ENCODE peak calls at places on chromosomes 5 and 9, in ten cellular contexts. G is trophoblast cell, F is hepatocyte, Q is OCI-LY7, S is neuronal stem cell, K is mesenchymal stem cell, C is SK-N-SH, I is HCT116, T is neural progenitor cell, R is HepG2. U is an unnamed sample.

GRCh38 chr5:99814311-99815063 is 720.7 kb upstream of the FAM174A start:
- DNase-seq in G (no peak), F (no peak), Q (no peak), S (no peak), K (no peak), C (no peak), I (no peak), T (no peak), R (no peak), U (no peak)

GRCh38 chr9:111483419-111483861 is 743 bp downstream of the ECPAS start:
- DNase-seq in G (no peak), F (peak; percentile 83), Q (peak; percentile 62), S (peak; percentile 39), K (no peak), C (peak; percentile 91), I (no peak), T (no peak), R (peak; percentile 6), U (no peak)

GRCh38 chr5:139131062-139131856 is 66.9 kb downstream of the SIL1 start:
- DNase-seq in G (no peak), F (peak; percentile 45), Q (no peak), S (no peak), K (peak; percentile 54), C (no peak), I (no peak), T (peak; percentile 49), R (no peak), U (no peak)

GRCh38 chr9:16413509-16414016 is 456.9 kb downstream of the BNC2 start:
- DNase-seq in G (peak; percentile 95), F (peak; percentile 57), Q (no peak), S (no peak), K (peak; percentile 96), C (no peak), I (no peak), T (no peak), R (peak; percentile 95), U (no peak)

GRCh38 chr5:54785729-54786548 is 199.5 kb downstream of the ESM1 start:
- DNase-seq in G (no peak), F (peak; percentile 26), Q (peak; percentile 28), S (no peak), K (no peak), C (peak; percentile 29), I (no peak), T (no peak), R (no peak), U (no peak)

GRCh38 chr5:56983593-56984361 is 31.9 kb upstream of the MIER3 start:
- DNase-seq in G (peak; percentile 18), F (peak; percentile 11), Q (no peak), S (no peak), K (peak; percentile 19), C (no peak), I (no peak), T (no peak), R (peak; percentile 54), U (no peak)

GRCh38 chr9:85639675-85640186 is 102.0 kb downstream of the AGTPBP1 start:
- DNase-seq in G (no peak), F (no peak), Q (no peak), S (no peak), K (no peak), C (no peak), I (no peak), T (no peak), R (no peak), U (no peak)

GRCh38 chr5:36079200-36079761 is 12.6 kb upstream of the UGT3A2 start:
- DNase-seq in G (peak; percentile 75), F (peak; percentile 77), Q (peak; percentile 63), S (peak; percentile 33), K (peak; percentile 51), C (peak; percentile 75), I (peak; percentile 61), T (peak; percentile 65), R (peak; percentile 55), U (peak; percentile 85)

GRCh38 chr9:89606567-89607311 is 1.9 kb downstream of the GADD45G start:
- DNase-seq in G (peak; percentile 69), F (peak; percentile 63), Q (no peak), S (peak; percentile 32), K (peak; percentile 50), C (peak; percentile 68), I (no peak), T (peak; percentile 76), R (no peak), U (peak; percentile 52)

GRCh38 chr9:64015136-64015535 is 1269.9 kb downstream of the FOXD4L5 start:
- DNase-seq in G (no peak), F (no peak), Q (no peak), S (no peak), K (no peak), C (no peak), I (no peak), T (no peak), R (no peak), U (no peak)

DNA sequence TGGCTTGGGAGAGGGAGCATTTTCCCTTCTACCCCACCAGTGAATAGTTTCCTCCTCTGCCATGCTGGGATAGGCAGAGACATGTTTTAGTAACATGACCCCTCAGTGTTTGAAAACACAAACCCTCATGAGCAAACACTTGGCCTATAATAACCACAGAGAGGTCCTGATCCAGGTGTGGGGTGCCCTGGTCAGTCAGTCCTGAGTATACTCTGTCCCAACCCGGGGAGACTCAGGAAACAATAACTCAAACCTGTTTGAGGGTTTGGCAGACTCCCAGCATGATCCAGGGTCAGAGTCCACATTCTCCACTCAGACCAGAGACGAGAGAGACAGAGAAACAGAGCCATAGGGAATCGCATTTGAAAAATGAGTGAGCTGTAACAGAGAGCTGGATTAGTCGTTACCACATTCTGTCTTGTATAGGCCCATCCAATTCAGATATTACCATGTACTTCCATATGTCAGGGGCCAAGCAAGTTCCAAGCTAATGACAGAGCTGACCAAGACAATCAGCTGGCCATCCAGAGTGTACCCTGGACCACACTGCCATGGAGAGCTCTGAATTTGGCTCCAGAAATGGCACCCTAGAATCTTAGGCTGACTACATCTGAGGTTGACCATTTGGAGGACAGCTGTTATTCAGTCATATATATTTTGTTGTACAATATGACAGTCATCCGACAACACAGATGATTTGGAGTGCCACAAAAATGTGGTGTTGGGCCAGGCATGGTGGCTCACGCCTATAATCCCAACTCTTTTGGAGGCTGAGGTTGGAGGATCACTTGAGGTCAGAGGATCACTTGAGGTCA is 4.2 kb upstream of the CA9 start:
- DNase-seq in G (no peak), F (peak; percentile 68), Q (no peak), S (no peak), K (peak; percentile 58), C (no peak), I (no peak), T (no peak), R (peak; percentile 98), U (no peak)
- H2AFZ ChIP-seq in G (no peak overlapping the region), F (peak overlapping the region; percentile 22), Q (no peak overlapping the region), S (peak overlapping the region; percentile 19), K (no peak overlapping the region), C (peak overlapping the region; percentile 30), I (peak overlapping the region; percentile 84), T (no peak overlapping the region), R (peak overlapping the region; percentile 15), U (no peak overlapping the region)

GRCh38 chr9:113509463-113509862 is 45.9 kb downstream of the RGS3 start:
- DNase-seq in G (no peak), F (no peak), Q (no peak), S (no peak), K (peak; percentile 29), C (no peak), I (no peak), T (no peak), R (no peak), U (no peak)
- H3K4me1 ChIP-seq in G (peaks cover 7% of the 10 kb centered on the region), F (peaks cover 10% of the 10 kb centered on the region), Q (peaks cover 20% of the 10 kb centered on the region), S (peaks cover 19% of the 10 kb centered on the region), K (peaks cover 38% of the 10 kb centered on the region), C (no peaks in the 10 kb centered on the region), I (no peaks in the 10 kb centered on the region), T (peaks cover 34% of the 10 kb centered on the region), R (peaks cover 65% of the 10 kb centered on the region), U (no peaks in the 10 kb centered on the region)

GRCh38 chr9:127123239-127123935 is 952 bp upstream of the ANGPTL2 start:
- DNase-seq in G (no peak), F (no peak), Q (no peak), S (no peak), K (no peak), C (no peak), I (no peak), T (no peak), R (no peak), U (no peak)
- H2AFZ ChIP-seq in G (peak overlapping the region; percentile 0), F (no peak overlapping the region), Q (no peak overlapping the region), S (peak overlapping the region; percentile 91), K (peak overlapping the region; percentile 21), C (peak overlapping the region; percentile 92), I (no peak overlapping the region), T (no peak overlapping the region), R (no peak overlapping the region), U (no peak overlapping the region)

DNA sequence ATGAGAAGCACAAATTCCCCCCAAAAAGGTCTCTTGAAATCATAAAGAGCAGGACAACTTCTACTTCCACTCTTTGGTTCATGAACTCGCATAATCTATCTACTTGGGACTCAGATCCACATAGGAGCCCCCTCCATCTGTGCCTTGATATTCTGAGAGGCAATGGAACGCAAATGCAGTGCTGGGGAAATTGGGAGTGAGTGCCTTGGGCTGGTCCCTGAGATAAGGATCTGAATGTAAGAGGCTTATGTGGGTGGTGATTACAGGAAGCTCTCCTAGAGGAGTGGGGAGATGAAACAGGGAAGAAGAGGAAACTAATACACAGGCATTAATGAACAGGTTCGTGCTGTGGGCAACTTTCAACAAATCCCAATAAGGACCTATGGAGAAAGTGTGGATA is 285.6 kb downstream of the RASEF start:
- DNase-seq in G (peak; percentile 52), F (no peak), Q (no peak), S (no peak), K (no peak), C (no peak), I (no peak), T (no peak), R (no peak), U (no peak)
- H3K4me1 ChIP-seq in G (no peaks in the 10 kb centered on the region), F (no peaks in the 10 kb centered on the region), Q (no peaks in the 10 kb centered on the region), S (no peaks in the 10 kb centered on the region), K (no peaks in the 10 kb centered on the region), C (no peaks in the 10 kb centered on the region), I (no peaks in the 10 kb centered on the region), T (no peaks in the 10 kb centered on the region), R (no peaks in the 10 kb centered on the region), U (no peaks in the 10 kb centered on the region)

DNA sequence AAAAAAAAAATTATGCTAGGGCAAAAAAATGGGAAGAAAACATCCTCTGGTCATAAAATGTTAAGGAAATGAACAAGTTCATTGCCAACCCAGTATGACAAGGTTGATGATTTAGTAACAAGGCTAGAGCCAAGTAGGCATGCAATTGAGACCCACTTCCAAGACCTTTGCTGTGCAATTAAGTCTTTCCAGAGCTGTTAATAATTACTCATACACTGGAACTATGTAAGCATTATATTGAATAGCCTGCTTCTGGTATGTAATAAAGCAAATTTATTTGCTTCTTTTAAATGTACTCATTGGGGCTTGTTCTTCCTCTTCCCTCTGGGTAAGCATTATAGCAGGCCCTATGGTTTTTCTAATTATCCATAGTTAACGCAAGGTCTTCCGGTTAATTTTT is 32.5 kb upstream of the SNAPC3 start:
- DNase-seq in G (no peak), F (peak; percentile 24), Q (no peak), S (no peak), K (no peak), C (no peak), I (no peak), T (no peak), R (no peak), U (no peak)
- H2AFZ ChIP-seq in G (no peak overlapping the region), F (no peak overlapping the region), Q (no peak overlapping the region), S (no peak overlapping the region), K (no peak overlapping the region), C (no peak overlapping the region), I (no peak overlapping the region), T (no peak overlapping the region), R (no peak overlapping the region), U (no peak overlapping the region)